ENCODE peak calls at places on chromosomes 12 and 14, in four cellular contexts. P, K, L and W are unnamed samples.

GRCh38 chr12:105978686-105979085 is 160.1 kb downstream of the NUAK1 start:
- DNase-seq in K (no peak), L (no peak), P (no peak), W (no peak)

GRCh38 chr12:9143137-9143536 is 27.4 kb upstream of the A2M start:
- DNase-seq in P (no peak), L (no peak), K (no peak), W (no peak)

GRCh38 chr14:59464651-59465569 is at the start of gene GPR135:
- DNase-seq in L (peak; percentile 88), K (no peak), P (no peak), W (peak; percentile 54)

GRCh38 chr12:107518868-107519267 is 166.7 kb upstream of the PWP1 start:
- DNase-seq in P (no peak), K (no peak), L (no peak), W (no peak)

GRCh38 chr12:75917704-75918103 is 113.9 kb downstream of the PHLDA1 start:
- DNase-seq in K (no peak), L (no peak), P (no peak), W (no peak)

GRCh38 chr12:15152456-15152855 is 68.8 kb downstream of the RERG start:
- DNase-seq in P (no peak), K (no peak), L (no peak), W (no peak)

GRCh38 chr12:50732591-50732990 is 31.3 kb upstream of the ATF1 start:
- DNase-seq in K (no peak), P (no peak), L (no peak), W (no peak)

GRCh38 chr12:31498424-31498823 is 92.5 kb downstream of the DENND5B start:
- DNase-seq in L (no peak), P (no peak), K (no peak), W (no peak)

GRCh38 chr12:110266980-110267620 is 13.9 kb upstream of the ATP2A2 start:
- DNase-seq in K (no peak), P (no peak), L (no peak), W (no peak)

GRCh38 chr14:26863736-26864135 is 265.9 kb upstream of the NOVA1 start:
- DNase-seq in L (no peak), K (peak; percentile 14), P (no peak), W (no peak)

GRCh38 chr12:1077036-1077803 is 86.2 kb downstream of the ERC1 start:
- DNase-seq in K (no peak), L (no peak), P (no peak), W (no peak)

GRCh38 chr12:5590316-5590715 is 158.4 kb downstream of the NTF3 start:
- DNase-seq in L (no peak), K (no peak), P (no peak), W (no peak)

GRCh38 chr14:78278464-78278863 is 108.3 kb downstream of the NRXN3 start:
- DNase-seq in L (no peak), K (no peak), P (no peak), W (no peak)

GRCh38 chr12:44750468-44750867 is 125.6 kb downstream of the NELL2 start:
- DNase-seq in P (no peak), K (no peak), L (no peak), W (no peak)

GRCh38 chr14:91092095-91092494 is 21.8 kb upstream of the DGLUCY start:
- DNase-seq in K (no peak), L (no peak), P (no peak), W (no peak)

GRCh38 chr12:175250-175649 is 38.7 kb downstream of the SLC6A12 start:
- DNase-seq in L (no peak), K (no peak), P (no peak), W (no peak)

GRCh38 chr12:131782061-131782460 is 46.1 kb upstream of the MMP17 start:
- DNase-seq in K (no peak), P (no peak), L (no peak), W (no peak)

GRCh38 chr14:105060751-105061427 is 4.3 kb downstream of the GPR132 start:
- DNase-seq in L (peak; percentile 88), P (peak; percentile 78), K (peak; percentile 76), W (no peak)